ENCODE peak calls at places on chromosomes 16 and 17, in five cellular contexts. One of them, this sample, is unnamed.

GRCh38 chr17:80254396-80255241 is 6.0 kb upstream of the RNF213 start:
- DNase-seq in IMR-90: peak; percentile 91
- DNase-seq in mesendoderm: peak; percentile 69
- DNase-seq in H9: peak; percentile 32
- DNase-seq in neuronal stem cell: no peak
- DNase-seq in this sample: peak; percentile 93

GRCh38 chr17:73064084-73064938 is 28.2 kb downstream of the SLC39A11 start:
- DNase-seq in IMR-90: no peak
- DNase-seq in mesendoderm: no peak
- DNase-seq in H9: no peak
- DNase-seq in neuronal stem cell: no peak
- DNase-seq in this sample: peak; percentile 2

GRCh38 chr16:12321363-12321762 is 344.8 kb downstream of the SNX29 start:
- DNase-seq in IMR-90: no peak
- DNase-seq in mesendoderm: no peak
- DNase-seq in H9: no peak
- DNase-seq in neuronal stem cell: no peak
- DNase-seq in this sample: no peak

GRCh38 chr16:9275386-9275785 is 183.9 kb downstream of the HAPSTR1 start:
- DNase-seq in IMR-90: no peak
- DNase-seq in mesendoderm: peak; percentile 70
- DNase-seq in H9: no peak
- DNase-seq in neuronal stem cell: no peak
- DNase-seq in this sample: no peak

GRCh38 chr17:31803494-31804213 is 55.4 kb downstream of the COPRS start:
- DNase-seq in IMR-90: peak; percentile 52
- DNase-seq in mesendoderm: no peak
- DNase-seq in H9: no peak
- DNase-seq in neuronal stem cell: no peak
- DNase-seq in this sample: peak; percentile 44

GRCh38 chr16:600781-601180 is 10.9 kb downstream of the RAB40C start:
- DNase-seq in IMR-90: no peak
- DNase-seq in mesendoderm: peak; percentile 57
- DNase-seq in H9: no peak
- DNase-seq in neuronal stem cell: no peak
- DNase-seq in this sample: no peak

GRCh38 chr17:33015716-33016346 is 24.2 kb downstream of the SPACA3 start:
- DNase-seq in IMR-90: no peak
- DNase-seq in mesendoderm: no peak
- DNase-seq in H9: peak; percentile 20
- DNase-seq in neuronal stem cell: no peak
- DNase-seq in this sample: no peak

GRCh38 chr17:15384142-15384803 is 42.9 kb upstream of the TEKT3 start:
- DNase-seq in IMR-90: peak; percentile 25
- DNase-seq in mesendoderm: no peak
- DNase-seq in H9: no peak
- DNase-seq in neuronal stem cell: no peak
- DNase-seq in this sample: peak; percentile 15

GRCh38 chr16:26316683-26317464 is 625.1 kb downstream of the HS3ST4 start:
- DNase-seq in IMR-90: no peak
- DNase-seq in mesendoderm: peak; percentile 51
- DNase-seq in H9: peak; percentile 47
- DNase-seq in neuronal stem cell: peak; percentile 42
- DNase-seq in this sample: no peak

GRCh38 chr17:11551442-11551841 is 46.8 kb upstream of the DNAH9 start:
- DNase-seq in IMR-90: no peak
- DNase-seq in mesendoderm: peak; percentile 66
- DNase-seq in H9: no peak
- DNase-seq in neuronal stem cell: no peak
- DNase-seq in this sample: no peak

GRCh38 chr16:10729649-10730048 is 14.0 kb upstream of the NUBP1 start:
- DNase-seq in IMR-90: peak; percentile 38
- DNase-seq in mesendoderm: peak; percentile 42
- DNase-seq in H9: no peak
- DNase-seq in neuronal stem cell: no peak
- DNase-seq in this sample: no peak

GRCh38 chr17:17424552-17424951 is 52.2 kb upstream of the MED9 start:
- DNase-seq in IMR-90: no peak
- DNase-seq in mesendoderm: no peak
- DNase-seq in H9: no peak
- DNase-seq in neuronal stem cell: no peak
- DNase-seq in this sample: no peak

GRCh38 chr17:17425005-17425404 is 51.8 kb upstream of the MED9 start:
- DNase-seq in IMR-90: no peak
- DNase-seq in mesendoderm: no peak
- DNase-seq in H9: peak; percentile 54
- DNase-seq in neuronal stem cell: no peak
- DNase-seq in this sample: no peak

GRCh38 chr17:17426184-17426583 is 50.6 kb upstream of the MED9 start:
- DNase-seq in IMR-90: no peak
- DNase-seq in mesendoderm: no peak
- DNase-seq in H9: no peak
- DNase-seq in neuronal stem cell: no peak
- DNase-seq in this sample: no peak

GRCh38 chr17:17423656-17424055 is 53.1 kb upstream of the MED9 start:
- DNase-seq in IMR-90: no peak
- DNase-seq in mesendoderm: no peak
- DNase-seq in H9: no peak
- DNase-seq in neuronal stem cell: no peak
- DNase-seq in this sample: no peak

DNA sequence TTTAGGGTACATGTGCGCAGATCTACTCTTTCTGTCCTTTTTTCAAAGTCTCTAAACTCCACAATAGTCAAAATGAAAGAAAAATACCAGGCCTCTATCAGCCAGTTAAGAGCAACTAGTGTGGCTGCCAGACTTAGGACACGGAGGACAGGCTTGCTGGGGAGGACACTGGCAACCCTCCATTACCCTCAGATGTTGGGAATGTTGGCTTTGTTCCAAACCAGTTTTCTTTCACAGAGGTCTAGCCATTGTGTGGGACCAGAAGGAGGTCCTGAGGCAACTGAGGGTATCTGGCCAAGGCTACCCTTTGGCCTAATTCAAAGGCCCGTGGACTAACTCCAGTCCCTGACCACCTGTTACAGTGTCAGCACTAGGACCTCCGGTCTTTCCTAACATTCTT is 51.2 kb upstream of the MED9 start:
- DNase-seq in IMR-90: no peak
- DNase-seq in mesendoderm: no peak
- DNase-seq in H9: no peak
- DNase-seq in neuronal stem cell: no peak
- DNase-seq in this sample: no peak
- H4K8ac ChIP-seq in IMR-90: no peak overlapping the region
- H4K8ac ChIP-seq in mesendoderm: no peak overlapping the region
- H4K8ac ChIP-seq in H9: no peak overlapping the region
- H4K8ac ChIP-seq in neuronal stem cell: no peak overlapping the region
- H4K8ac ChIP-seq in this sample: no peak overlapping the region

DNA sequence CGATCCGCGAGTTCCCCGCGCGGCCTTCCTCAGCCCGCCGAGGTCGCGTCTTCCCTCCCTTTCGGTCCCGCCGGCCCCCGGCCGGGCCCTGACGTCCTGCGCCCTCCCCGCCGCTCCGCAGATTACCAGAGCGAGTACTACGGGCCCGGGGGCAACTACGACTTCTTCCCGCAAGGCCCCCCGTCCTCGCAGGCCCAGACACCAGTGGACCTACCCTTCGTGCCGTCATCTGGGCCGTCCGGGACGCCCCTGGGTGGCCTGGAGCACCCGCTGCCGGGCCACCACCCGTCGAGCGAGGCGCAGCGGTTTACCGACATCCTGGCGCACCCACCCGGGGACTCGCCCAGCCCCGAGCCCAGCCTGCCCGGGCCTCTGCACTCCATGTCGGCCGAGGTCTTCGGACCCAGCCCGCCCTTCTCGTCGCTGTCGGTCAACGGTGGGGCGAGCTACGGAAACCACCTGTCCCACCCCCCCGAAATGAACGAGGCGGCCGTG is 5.4 kb downstream of the LHX1 start:
- DNase-seq in IMR-90: no peak
- DNase-seq in mesendoderm: no peak
- DNase-seq in H9: peak; percentile 42
- DNase-seq in neuronal stem cell: no peak
- DNase-seq in this sample: no peak
- H4K8ac ChIP-seq in IMR-90: no peak overlapping the region
- H4K8ac ChIP-seq in mesendoderm: no peak overlapping the region
- H4K8ac ChIP-seq in H9: no peak overlapping the region
- H4K8ac ChIP-seq in neuronal stem cell: peak overlapping the region; percentile 73
- H4K8ac ChIP-seq in this sample: peak overlapping the region; percentile 5

GRCh38 chr16:48632137-48632774 is 22.3 kb upstream of the N4BP1 start:
- DNase-seq in IMR-90: no peak
- DNase-seq in mesendoderm: no peak
- DNase-seq in H9: no peak
- DNase-seq in neuronal stem cell: no peak
- DNase-seq in this sample: no peak
- H4K8ac ChIP-seq in IMR-90: no peak overlapping the region
- H4K8ac ChIP-seq in mesendoderm: no peak overlapping the region
- H4K8ac ChIP-seq in H9: no peak overlapping the region
- H4K8ac ChIP-seq in neuronal stem cell: no peak overlapping the region
- H4K8ac ChIP-seq in this sample: no peak overlapping the region

GRCh38 chr16:78428193-78428592 is 328.7 kb downstream of the WWOX start:
- DNase-seq in IMR-90: no peak
- DNase-seq in mesendoderm: no peak
- DNase-seq in H9: no peak
- DNase-seq in neuronal stem cell: no peak
- DNase-seq in this sample: no peak
- H4K8ac ChIP-seq in IMR-90: no peak overlapping the region
- H4K8ac ChIP-seq in mesendoderm: no peak overlapping the region
- H4K8ac ChIP-seq in H9: no peak overlapping the region
- H4K8ac ChIP-seq in neuronal stem cell: no peak overlapping the region
- H4K8ac ChIP-seq in this sample: peak overlapping the region; percentile 14

DNA sequence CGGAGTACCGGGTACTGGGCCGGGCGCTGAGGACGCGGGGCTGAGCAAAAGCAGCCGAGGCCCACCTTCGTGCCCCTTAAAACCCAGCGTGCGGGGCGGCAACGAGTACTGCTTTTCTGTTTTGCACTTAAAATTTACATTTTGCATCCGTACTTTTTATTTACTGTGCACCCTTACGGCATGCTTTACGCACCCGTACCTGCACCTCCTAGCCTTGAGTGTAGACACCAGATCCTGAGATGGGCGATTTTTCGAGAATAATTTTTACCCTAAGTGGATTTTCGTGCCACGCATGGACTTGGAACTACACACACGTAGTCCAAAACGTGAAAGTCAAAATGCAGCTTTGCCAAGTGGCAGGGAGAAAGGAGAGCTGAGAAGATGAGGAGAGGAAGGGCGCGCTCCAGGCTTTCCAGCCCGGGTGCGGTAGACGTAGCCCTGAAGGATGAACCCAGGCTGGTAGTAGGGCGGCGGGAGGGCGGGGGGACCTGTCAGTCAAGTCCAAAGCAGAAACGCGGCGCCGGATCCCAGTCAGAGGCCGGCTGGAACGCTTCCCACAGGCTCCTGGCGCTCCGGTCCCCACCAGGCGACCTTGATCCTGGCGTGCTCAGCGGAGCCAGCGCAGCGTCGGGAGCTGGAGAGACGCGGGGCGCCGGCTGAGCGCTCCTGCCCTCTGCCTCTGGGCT is 1.2 kb upstream of the CBLN1 start:
- DNase-seq in IMR-90: no peak
- DNase-seq in mesendoderm: peak; percentile 79
- DNase-seq in H9: peak; percentile 80
- DNase-seq in neuronal stem cell: no peak
- DNase-seq in this sample: no peak
- H4K8ac ChIP-seq in IMR-90: no peak overlapping the region
- H4K8ac ChIP-seq in mesendoderm: no peak overlapping the region
- H4K8ac ChIP-seq in H9: no peak overlapping the region
- H4K8ac ChIP-seq in neuronal stem cell: no peak overlapping the region
- H4K8ac ChIP-seq in this sample: no peak overlapping the region